ENCODE peak calls at places on chromosomes 1 and 21, in six cellular contexts. O is DND-41, I is hepatocyte, R is lower lobe of right lung, L is progenitor cell of endocrine pancreas, Q is heart right ventricle. Y is an unnamed sample.

GRCh38 chr21:36415375-36415774 is 30.2 kb downstream of the CHAF1B start:
- DNase-seq in Q (no peak), R (no peak), L (no peak), O (no peak), I (no peak), Y (no peak)

GRCh38 chr1:156618853-156619581 is at the start of gene HAPLN2:
- DNase-seq in O (peak), L (peak), Q (no peak), R (no peak), I (peak), Y (no peak)

GRCh38 chr1:232377494-232377770 is 252.5 kb downstream of the SIPA1L2 start:
- DNase-seq in L (no peak), R (no peak), Q (peak), O (no peak), I (peak), Y (no peak)

GRCh38 chr1:91885716-91886506 is at the start of gene TGFBR3:
- DNase-seq in R (peak), O (peak), I (peak), Q (peak), L (peak), Y (peak)

GRCh38 chr1:98991127-98992003 is 13.3 kb downstream of the PLPPR5 start:
- DNase-seq in I (peak), O (peak), L (no peak), Q (no peak), R (no peak), Y (no peak)

GRCh38 chr1:22024485-22025367 is 23.3 kb downstream of the CELA3A start:
- DNase-seq in L (peak), R (peak), I (peak), Q (peak), O (peak), Y (no peak)

GRCh38 chr1:234598974-234599616 is 10.9 kb downstream of the IRF2BP2 start:
- DNase-seq in L (no peak), R (no peak), O (no peak), Q (no peak), I (peak), Y (no peak)

GRCh38 chr1:182299728-182300581 is 91.6 kb downstream of the GLUL start:
- DNase-seq in L (no peak), I (peak), O (peak), R (peak), Q (peak), Y (no peak)

GRCh38 chr1:209646558-209646957 is 5.7 kb downstream of the LAMB3 start:
- DNase-seq in L (no peak), O (no peak), I (no peak), R (no peak), Q (no peak), Y (no peak)

GRCh38 chr1:198117267-198117666 is 39.5 kb upstream of the NEK7 start:
- DNase-seq in O (no peak), R (no peak), I (no peak), L (no peak), Q (no peak), Y (no peak)

GRCh38 chr1:86741947-86742572 is 37.7 kb downstream of the SH3GLB1 start:
- DNase-seq in Q (peak), O (peak), I (peak), R (no peak), L (no peak), Y (no peak)

GRCh38 chr1:41305576-41306365 is 55.5 kb upstream of the FOXO6 start:
- DNase-seq in O (no peak), L (no peak), R (no peak), Q (no peak), I (no peak), Y (no peak)

GRCh38 chr1:33420870-33421775 is 9.8 kb downstream of the PHC2 start:
- DNase-seq in O (no peak), R (no peak), Q (no peak), L (no peak), I (no peak), Y (no peak)

GRCh38 chr1:158864595-158864994 is 33.4 kb downstream of the MNDA start:
- DNase-seq in Q (no peak), R (no peak), I (no peak), L (no peak), O (no peak), Y (no peak)

GRCh38 chr1:180262628-180263488 is 32.8 kb downstream of the LHX4 start:
- DNase-seq in Q (no peak), O (no peak), I (no peak), R (no peak), L (no peak), Y (no peak)

GRCh38 chr21:27513825-27514224 is 546.9 kb upstream of the ADAMTS5 start:
- DNase-seq in O (no peak), R (no peak), Q (no peak), L (no peak), I (no peak), Y (no peak)

GRCh38 chr1:146012703-146013565 is 8.6 kb downstream of the HJV start:
- DNase-seq in L (no peak), O (peak), I (peak), Q (peak), R (no peak), Y (peak)

GRCh38 chr1:198845851-198846250 is 207.0 kb downstream of the PTPRC start:
- DNase-seq in Q (no peak), L (no peak), I (no peak), O (no peak), R (no peak), Y (no peak)

GRCh38 chr1:10881046-10881445 is 84.6 kb upstream of the CASZ1 start:
- DNase-seq in R (no peak), O (no peak), L (no peak), I (peak), Q (no peak), Y (no peak)

GRCh38 chr21:36350282-36350910 is 30.4 kb downstream of the MORC3 start:
- DNase-seq in Q (no peak), O (no peak), L (no peak), I (no peak), R (no peak), Y (no peak)

GRCh38 chr1:88484862-88485261 is 199.2 kb upstream of the PKN2 start:
- DNase-seq in Q (no peak), I (no peak), O (no peak), L (no peak), R (no peak), Y (no peak)

GRCh38 chr1:111971396-111971795 is 18.1 kb downstream of the KCND3 start:
- DNase-seq in I (no peak), R (no peak), Q (no peak), L (no peak), O (no peak), Y (no peak)

GRCh38 chr1:41347276-41347675 is 14.0 kb upstream of the FOXO6 start:
- DNase-seq in L (no peak), Q (no peak), I (no peak), R (no peak), O (no peak), Y (no peak)

GRCh38 chr1:109643385-109644230 is 12.3 kb upstream of the GSTM4 start:
- DNase-seq in O (peak), R (peak), I (peak), Q (peak), L (peak), Y (no peak)

GRCh38 chr1:113255038-113255727 is 135.1 kb upstream of the MAGI3 start:
- DNase-seq in R (no peak), I (no peak), L (no peak), O (no peak), Q (no peak), Y (peak)

GRCh38 chr1:121546830-121547680 is 362.3 kb downstream of the SRGAP2C start:
- DNase-seq in L (no peak), O (no peak), Q (no peak), R (no peak), I (no peak), Y (peak)

GRCh38 chr1:84892657-84893618 is at the start of gene LPAR3:
- DNase-seq in O (no peak), L (peak), R (peak), Q (peak), I (peak), Y (no peak)
- TF ChIP-seq CTCF in O (no peak), L (no peak), R (no peak), Q (peak), I (no peak), Y (no peak)

DNA sequence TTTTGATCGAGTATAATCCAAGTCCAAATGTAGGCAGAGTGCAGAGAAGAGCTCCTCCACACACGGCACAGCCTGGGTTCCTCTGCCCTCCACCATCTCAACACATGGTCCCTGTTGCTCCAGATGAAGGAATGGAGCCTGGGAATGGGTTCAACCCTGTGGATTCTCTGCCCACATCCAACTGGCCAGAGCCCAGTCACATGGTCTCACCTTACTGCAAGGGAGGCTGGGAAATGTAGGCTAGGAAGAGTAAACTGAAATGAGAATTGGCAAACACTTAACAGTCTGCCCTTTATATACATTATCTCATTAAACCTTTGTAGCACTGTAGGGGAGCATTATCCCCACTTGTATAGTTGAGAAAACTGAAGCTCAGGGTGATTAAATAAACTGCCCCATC is 60.1 kb upstream of the RAB4A start:
- DNase-seq in L (no peak), O (no peak), R (no peak), I (no peak), Q (no peak), Y (no peak)
- TF ChIP-seq CTCF in L (no peak), O (no peak), R (no peak), I (no peak), Q (no peak), Y (no peak)

GRCh38 chr21:25361097-25361496 is 246.2 kb downstream of the MRPL39 start:
- DNase-seq in L (no peak), I (no peak), Q (no peak), O (no peak), R (no peak), Y (no peak)

GRCh38 chr21:25361765-25362164 is 245.5 kb downstream of the MRPL39 start:
- DNase-seq in Q (no peak), L (no peak), R (no peak), O (no peak), I (no peak), Y (no peak)

GRCh38 chr21:25359724-25360123 is 247.6 kb downstream of the MRPL39 start:
- DNase-seq in Q (no peak), L (no peak), R (no peak), O (no peak), I (no peak), Y (no peak)

GRCh38 chr21:25362375-25363267 is 244.7 kb downstream of the MRPL39 start:
- DNase-seq in R (no peak), I (no peak), L (no peak), O (no peak), Q (no peak), Y (no peak)

DNA sequence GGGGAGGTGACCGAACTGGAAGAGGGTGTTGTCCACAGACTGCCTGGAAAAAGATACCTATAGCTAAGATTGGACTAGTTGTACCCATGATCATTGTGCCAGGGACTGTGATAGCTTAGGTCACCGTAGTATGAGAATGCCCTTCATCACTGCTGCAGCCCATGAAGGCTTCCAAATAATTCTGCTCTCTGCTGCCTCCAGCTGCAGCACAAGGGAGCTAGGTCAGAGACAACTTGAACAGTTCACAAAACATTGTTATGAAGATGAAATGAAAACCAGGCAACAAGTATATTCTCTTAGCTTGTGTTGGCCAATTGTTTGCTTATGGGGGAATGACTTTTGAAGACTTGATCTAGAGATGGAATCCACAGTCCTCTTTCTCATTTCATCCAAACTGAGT is 246.7 kb downstream of the MRPL39 start:
- DNase-seq in I (no peak), R (no peak), Q (no peak), L (no peak), O (no peak), Y (no peak)
- TF ChIP-seq CTCF in I (no peak), R (no peak), Q (no peak), L (peak), O (peak), Y (peak)

GRCh38 chr1:226695335-226695900 is 43.7 kb downstream of the ITPKB start:
- DNase-seq in L (no peak), R (no peak), Q (no peak), O (no peak), I (no peak), Y (no peak)

GRCh38 chr1:226692067-226692792 is 46.9 kb downstream of the ITPKB start:
- DNase-seq in R (no peak), O (no peak), L (no peak), Q (no peak), I (no peak), Y (no peak)

GRCh38 chr1:226691257-226691656 is 47.8 kb downstream of the ITPKB start:
- DNase-seq in R (no peak), Q (no peak), O (no peak), I (no peak), L (no peak), Y (no peak)

GRCh38 chr1:226690460-226690982 is 48.6 kb downstream of the ITPKB start:
- DNase-seq in I (no peak), L (no peak), Q (no peak), R (no peak), O (no peak), Y (peak)

GRCh38 chr1:226692868-226693267 is 46.2 kb downstream of the ITPKB start:
- DNase-seq in R (no peak), I (no peak), O (no peak), L (no peak), Q (no peak), Y (no peak)
- TF ChIP-seq CTCF in R (no peak), I (no peak), O (no peak), L (no peak), Q (no peak), Y (no peak)

GRCh38 chr1:118115567-118116272 is 69.3 kb downstream of the SPAG17 start:
- DNase-seq in Q (no peak), I (no peak), O (no peak), L (no peak), R (no peak), Y (no peak)

GRCh38 chr1:118110580-118110979 is 74.4 kb downstream of the SPAG17 start:
- DNase-seq in Q (no peak), O (no peak), R (no peak), I (no peak), L (no peak), Y (no peak)

GRCh38 chr1:118116401-118116800 is 68.6 kb downstream of the SPAG17 start:
- DNase-seq in I (no peak), R (no peak), L (no peak), Q (no peak), O (no peak), Y (no peak)

GRCh38 chr1:118116909-118117308 is 68.1 kb downstream of the SPAG17 start:
- DNase-seq in O (no peak), Q (no peak), R (no peak), I (no peak), L (no peak), Y (peak)

GRCh38 chr1:118113261-118113660 is 71.8 kb downstream of the SPAG17 start:
- DNase-seq in O (no peak), R (no peak), Q (no peak), I (no peak), L (no peak), Y (no peak)
- TF ChIP-seq CTCF in O (no peak), R (no peak), Q (no peak), I (no peak), L (no peak), Y (no peak)

Y was measured in LNCaP clone FGC.